ENCODE peak calls at places on chromosomes 6 and 20, in four cellular contexts. V is CD8-positive, alpha-beta T cell; F is K562; C is fibroblast of pulmonary artery. L is an unnamed sample.

GRCh38 chr20:22586645-22587310 is 2.4 kb upstream of the FOXA2 start:
- DNase-seq in V (no peak), F (peak), C (no peak), L (no peak)

GRCh38 chr6:20652691-20653479 is 118.6 kb downstream of the CDKAL1 start:
- DNase-seq in V (no peak), F (no peak), C (peak), L (peak)

GRCh38 chr20:57527728-57528127 is 2.8 kb upstream of the CTCFL start:
- DNase-seq in V (no peak), F (no peak), C (no peak), L (no peak)

GRCh38 chr20:9353180-9353915 is 161.0 kb upstream of the LAMP5 start:
- DNase-seq in V (no peak), F (no peak), C (peak), L (no peak)

GRCh38 chr6:70413114-70413828 is at the start of gene FAM135A:
- DNase-seq in V (peak), F (peak), C (peak), L (peak)

GRCh38 chr20:60787264-60787663 is 464.8 kb upstream of the CDH4 start:
- DNase-seq in V (no peak), F (no peak), C (no peak), L (no peak)

GRCh38 chr6:80676386-80676785 is 569.9 kb downstream of the BCKDHB start:
- DNase-seq in V (no peak), F (no peak), C (no peak), L (peak)

GRCh38 chr6:66655420-66655819 is 948.4 kb upstream of the EYS start:
- DNase-seq in V (no peak), F (no peak), C (no peak), L (no peak)

GRCh38 chr6:15674690-15675386 is 12.0 kb upstream of the DTNBP1 start:
- DNase-seq in V (no peak), F (no peak), C (no peak), L (no peak)

GRCh38 chr20:14928083-14928482 is 590.7 kb upstream of the FLRT3 start:
- DNase-seq in V (no peak), F (no peak), C (no peak), L (peak)

GRCh38 chr6:130018830-130019795 is 732 bp downstream of the L3MBTL3 start:
- DNase-seq in V (peak), F (peak), C (peak), L (peak)

GRCh38 chr6:30175765-30176164 is 12.4 kb downstream of the TRIM15 start:
- DNase-seq in V (no peak), F (no peak), C (no peak), L (no peak)

GRCh38 chr6:11714116-11714797 is 64.3 kb downstream of the ADTRP start:
- DNase-seq in V (peak), F (no peak), C (no peak), L (no peak)

GRCh38 chr6:7805088-7805756 is 79.3 kb downstream of the BMP6 start:
- DNase-seq in V (no peak), F (no peak), C (no peak), L (no peak)

GRCh38 chr6:13762648-13763441 is 51.2 kb upstream of the RANBP9 start:
- DNase-seq in V (no peak), F (no peak), C (peak), L (peak)

GRCh38 chr6:53066059-53066406 is 829 bp downstream of the FBXO9 start:
- DNase-seq in V (peak), F (peak), C (no peak), L (peak)

GRCh38 chr6:141963543-141964295 is 169.0 kb upstream of the GJE1 start:
- DNase-seq in V (no peak), F (no peak), C (peak), L (peak)

GRCh38 chr6:150403458-150404245 is 34.8 kb downstream of the IYD start:
- DNase-seq in V (no peak), F (no peak), C (peak), L (peak)

GRCh38 chr6:15905488-15906392 is 223.1 kb upstream of the MYLIP start:
- DNase-seq in V (no peak), F (peak), C (peak), L (no peak)

GRCh38 chr6:148577687-148578488 is 168.9 kb upstream of the UST start:
- DNase-seq in V (peak), F (peak), C (peak), L (peak)

GRCh38 chr6:8434727-8435092 is 635 bp downstream of the SLC35B3 start:
- DNase-seq in V (no peak), F (no peak), C (no peak), L (no peak)

GRCh38 chr6:130602151-130602770 is 224.9 kb upstream of the SMLR1 start:
- DNase-seq in V (no peak), F (no peak), C (peak), L (peak)

GRCh38 chr6:44201200-44201599 is 15.5 kb upstream of the MYMX start:
- DNase-seq in V (no peak), F (peak), C (no peak), L (no peak)

GRCh38 chr6:3755637-3756515 is 4.4 kb upstream of the PXDC1 start:
- DNase-seq in V (no peak), F (no peak), C (no peak), L (no peak)

GRCh38 chr6:109194770-109195169 is 99.5 kb downstream of the CEP57L1 start:
- DNase-seq in V (no peak), F (no peak), C (no peak), L (no peak)

GRCh38 chr20:52577696-52578095 is 386.1 kb upstream of the ZFP64 start:
- DNase-seq in V (no peak), F (no peak), C (no peak), L (no peak)

GRCh38 chr20:52569201-52569600 is 377.6 kb upstream of the ZFP64 start:
- DNase-seq in V (no peak), F (no peak), C (no peak), L (no peak)

GRCh38 chr20:52578559-52578958 is 387.0 kb upstream of the ZFP64 start:
- DNase-seq in V (no peak), F (no peak), C (no peak), L (no peak)

DNA sequence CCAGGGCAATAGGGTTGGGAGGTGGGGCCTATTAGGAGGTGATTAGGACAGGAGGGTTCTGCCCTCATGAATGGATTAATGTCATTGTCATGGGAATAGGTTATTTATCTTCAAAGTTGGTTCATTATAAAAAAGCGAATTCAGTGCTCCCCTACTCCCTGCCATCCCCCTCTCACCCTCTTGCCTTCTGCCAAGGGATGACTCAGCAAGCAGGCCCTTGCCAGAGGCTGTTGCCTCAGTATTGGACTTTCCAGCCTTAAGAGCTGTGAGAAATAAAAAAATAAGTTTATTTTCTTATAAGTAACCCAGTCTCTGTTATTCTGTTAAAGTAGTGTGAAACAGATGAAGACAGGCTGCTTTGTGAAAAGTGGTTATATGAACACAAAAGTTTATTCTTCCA is 381.1 kb upstream of the ZFP64 start:
- DNase-seq in V (no peak), F (no peak), C (peak), L (peak)
- H3K4me3 ChIP-seq in V (no peak), F (no peak), C (no peak), L (no peak)

GRCh38 chr6:144778773-144779531 is 493.8 kb downstream of the UTRN start:
- DNase-seq in V (no peak), F (no peak), C (no peak), L (no peak)
- TF ChIP-seq CTCF in V (no peak), F (no peak), C (peak), L (no peak)

GRCh38 chr20:64041781-64042771 is 6.1 kb downstream of the C20orf204 start:
- DNase-seq in V (no peak), F (peak), C (no peak), L (no peak)
- H3K4me3 ChIP-seq in V (peak), F (peak), C (peak), L (peak)

DNA sequence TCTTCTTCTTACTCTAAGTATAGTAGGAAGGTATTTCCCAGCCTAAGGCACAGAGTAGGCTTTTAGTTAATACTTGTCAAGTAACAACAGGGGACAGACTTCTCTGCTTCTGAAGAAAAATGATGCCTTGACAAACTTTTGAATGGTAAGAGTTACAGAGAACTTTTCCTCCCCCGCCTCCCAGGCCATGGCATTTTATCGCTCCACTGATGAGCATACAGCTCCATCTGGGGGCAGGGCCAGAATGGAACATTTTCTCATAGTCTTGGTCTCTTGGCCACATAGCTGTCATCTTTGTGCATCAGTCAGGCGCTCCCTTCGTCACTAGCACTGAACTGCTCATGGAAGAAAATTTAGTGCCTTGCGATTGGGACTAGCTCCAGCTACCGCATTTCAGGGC is 1066.8 kb upstream of the CITED2 start:
- DNase-seq in V (no peak), F (peak), C (peak), L (peak)
- TF ChIP-seq CTCF in V (no peak), F (peak), C (peak), L (peak)

L was measured in cardiac fibroblast.